ENCODE peak calls at places on chromosomes 3 and 15, in nine cellular contexts. R, P, Y, W, T, N, E, X and I are unnamed samples.

GRCh38 chr3:169548194-169548593 is 115.3 kb downstream of the MECOM start:
- DNase-seq in Y (no peak), E (no peak), X (no peak), W (no peak), R (no peak), T (no peak), N (no peak), P (no peak), I (no peak)

GRCh38 chr15:34754674-34755418 is at the start of gene GJD2:
- DNase-seq in P (peak; percentile 6), W (no peak), N (peak; percentile 41), E (peak; percentile 73), Y (no peak), R (no peak), X (no peak), T (no peak), I (no peak)

GRCh38 chr3:38827791-38828190 is 11.8 kb upstream of the SCN10A start:
- DNase-seq in T (no peak), E (no peak), R (no peak), N (no peak), W (no peak), Y (no peak), X (no peak), P (no peak), I (no peak)

GRCh38 chr15:72312605-72313447 is 7.1 kb downstream of the CELF6 start:
- DNase-seq in X (peak; percentile 73), E (peak; percentile 74), T (peak; percentile 67), R (peak; percentile 62), W (peak; percentile 73), Y (peak; percentile 81), N (peak; percentile 74), P (peak; percentile 80), I (peak; percentile 79)

GRCh38 chr3:178705925-178706324 is 169.7 kb downstream of the KCNMB2 start:
- DNase-seq in Y (no peak), W (peak; percentile 48), X (no peak), T (no peak), N (no peak), P (peak; percentile 77), R (no peak), E (no peak), I (peak; percentile 54)

GRCh38 chr3:195932418-195933043 is 24.2 kb upstream of the TNK2 start:
- DNase-seq in N (no peak), E (no peak), X (no peak), Y (peak; percentile 52), R (peak; percentile 35), T (no peak), W (no peak), P (no peak), I (no peak)

GRCh38 chr3:33578325-33579180 is 138.3 kb upstream of the UBP1 start:
- DNase-seq in E (no peak), X (peak; percentile 22), T (no peak), N (peak; percentile 12), W (peak; percentile 38), Y (no peak), R (no peak), P (peak; percentile 76), I (no peak)

GRCh38 chr3:119782435-119782834 is 534 bp downstream of the NR1I2 start:
- DNase-seq in P (no peak), X (no peak), N (no peak), Y (no peak), E (no peak), T (no peak), W (no peak), R (no peak), I (no peak)

GRCh38 chr15:40489274-40490175 is 18.7 kb downstream of the CHST14 start:
- DNase-seq in N (no peak), W (no peak), Y (no peak), R (no peak), X (no peak), T (no peak), P (no peak), E (no peak), I (no peak)

GRCh38 chr3:23888617-23889228 is 28.1 kb downstream of the NKIRAS1 start:
- DNase-seq in T (no peak), R (no peak), N (peak; percentile 35), P (peak; percentile 67), E (no peak), Y (no peak), X (peak; percentile 59), W (peak; percentile 56), I (peak; percentile 48)

GRCh38 chr3:186162221-186162620 is 53.3 kb upstream of the ETV5 start:
- DNase-seq in X (peak; percentile 6), N (no peak), R (no peak), E (no peak), W (no peak), T (peak; percentile 62), P (no peak), Y (peak; percentile 43), I (no peak)

DNA sequence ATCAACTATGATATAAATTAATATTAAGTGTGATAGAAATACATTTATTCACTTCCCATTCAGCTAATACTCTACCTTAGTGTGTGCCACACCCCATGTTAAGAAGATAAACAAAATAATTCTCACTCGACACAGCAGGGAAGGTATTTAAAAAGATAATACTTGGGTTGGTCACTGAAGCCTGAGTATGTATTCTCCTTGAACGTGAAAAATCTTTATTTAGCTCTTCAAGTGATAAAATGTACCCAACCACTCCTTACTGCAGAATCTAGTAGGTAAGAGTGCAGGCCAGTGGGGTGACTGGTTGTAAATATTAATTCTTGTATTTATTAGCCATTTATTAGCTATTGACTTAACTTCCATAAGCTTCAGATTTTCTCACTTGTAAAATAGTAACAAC is 372.7 kb upstream of the THBS1 start:
- DNase-seq in E (no peak), P (no peak), W (no peak), N (no peak), Y (no peak), X (no peak), T (no peak), R (no peak), I (no peak)
- TF ChIP-seq CTCF in E (no peak), P (no peak), W (no peak), N (no peak), Y (no peak), X (no peak), T (no peak), R (no peak), I (no peak)

GRCh38 chr15:49832421-49832980 is 211.7 kb downstream of the DTWD1 start:
- DNase-seq in W (peak; percentile 21), X (peak; percentile 26), R (peak; percentile 74), E (peak; percentile 41), N (peak; percentile 73), P (peak; percentile 46), T (no peak), Y (no peak), I (peak; percentile 5)

GRCh38 chr15:49830411-49830810 is 209.6 kb downstream of the DTWD1 start:
- DNase-seq in W (peak; percentile 85), R (no peak), E (no peak), N (no peak), T (no peak), X (peak; percentile 51), Y (no peak), P (peak; percentile 18), I (no peak)

GRCh38 chr15:49826640-49827281 is 205.9 kb downstream of the DTWD1 start:
- DNase-seq in P (no peak), T (no peak), N (no peak), R (no peak), E (no peak), X (no peak), W (no peak), Y (no peak), I (no peak)

GRCh38 chr15:49827311-49827710 is 206.5 kb downstream of the DTWD1 start:
- DNase-seq in Y (no peak), P (no peak), R (no peak), E (no peak), X (no peak), T (no peak), N (no peak), W (no peak), I (no peak)

DNA sequence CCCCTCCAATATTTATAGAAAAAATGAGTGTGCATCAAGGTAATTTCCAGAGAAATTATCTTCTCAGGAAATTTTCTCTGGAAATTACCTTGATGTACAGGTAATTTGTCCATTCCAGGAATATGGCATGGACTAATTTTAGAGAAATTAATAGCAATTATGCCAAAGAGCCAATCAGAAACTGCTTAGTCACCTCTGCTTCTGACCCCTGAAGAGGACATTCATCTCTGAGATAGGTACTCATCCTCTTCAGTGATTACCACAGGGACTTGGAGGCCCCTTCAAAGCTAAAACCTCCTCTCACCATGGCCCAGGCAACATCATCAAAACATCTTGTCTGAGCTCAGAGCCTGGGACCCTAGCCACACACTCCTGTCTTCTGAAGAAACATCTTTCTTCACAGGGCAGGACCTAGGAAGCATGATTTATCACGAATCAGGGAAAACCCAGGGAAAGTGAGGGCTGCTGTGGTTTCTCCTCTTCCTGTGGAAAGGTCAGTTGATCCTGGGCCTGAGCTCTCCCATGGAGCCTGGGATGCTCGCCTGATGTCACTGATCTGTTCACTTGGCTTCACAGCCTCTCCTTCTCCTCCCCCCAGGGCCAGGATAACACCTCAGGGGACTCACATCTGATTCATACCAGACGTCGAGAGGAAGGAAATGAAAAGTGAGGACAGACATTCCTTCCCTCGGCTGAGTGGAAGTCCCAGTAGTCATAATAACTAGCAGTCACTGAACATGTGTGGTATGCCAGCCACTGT is 210.5 kb downstream of the DTWD1 start:
- DNase-seq in P (peak; percentile 96), E (no peak), R (no peak), X (peak; percentile 100), T (no peak), Y (peak; percentile 79), W (peak; percentile 99), N (peak; percentile 19), I (no peak)
- H3K4me3 ChIP-seq in P (no peak overlapping the region), E (no peak overlapping the region), R (no peak overlapping the region), X (no peak overlapping the region), T (no peak overlapping the region), Y (no peak overlapping the region), W (no peak overlapping the region), N (no peak overlapping the region), I (no peak overlapping the region)

GRCh38 chr3:115702598-115702997 is 79.3 kb downstream of the GAP43 start:
- DNase-seq in P (no peak), X (no peak), Y (no peak), N (no peak), E (no peak), R (no peak), W (no peak), T (no peak), I (no peak)
- TF ChIP-seq CTCF in P (no peak), X (no peak), Y (no peak), N (no peak), E (no peak), R (no peak), W (no peak), T (no peak), I (no peak)

GRCh38 chr15:75639191-75639708 is 774 bp downstream of the IMP3 start:
- DNase-seq in R (no peak), T (no peak), X (no peak), N (no peak), Y (no peak), P (no peak), E (no peak), W (no peak), I (no peak)

GRCh38 chr15:75636026-75636425 is 4.0 kb downstream of the IMP3 start:
- DNase-seq in R (no peak), Y (no peak), T (no peak), N (no peak), W (no peak), X (no peak), P (no peak), E (no peak), I (no peak)

GRCh38 chr15:75639709-75640482 is at the start of gene IMP3:
- DNase-seq in X (peak; percentile 96), E (peak; percentile 98), W (peak; percentile 95), R (peak; percentile 95), P (peak; percentile 99), T (peak; percentile 96), Y (peak; percentile 99), N (peak; percentile 98), I (peak; percentile 98)

GRCh38 chr15:75640483-75641175 is 605 bp upstream of the IMP3 start:
- DNase-seq in X (peak; percentile 65), R (no peak), Y (no peak), E (peak; percentile 47), W (peak; percentile 40), P (peak; percentile 78), N (peak; percentile 56), T (peak; percentile 70), I (peak; percentile 74)

GRCh38 chr15:75637245-75638009 is 2.6 kb downstream of the IMP3 start:
- DNase-seq in N (no peak), W (no peak), P (no peak), E (no peak), Y (no peak), T (no peak), R (no peak), X (no peak), I (no peak)
- H3K4me3 ChIP-seq in N (no peak overlapping the region), W (peak overlapping the region; percentile 94), P (peak overlapping the region; percentile 96), E (no peak overlapping the region), Y (peak overlapping the region; percentile 85), T (peak overlapping the region; percentile 76), R (no peak overlapping the region), X (no peak overlapping the region), I (peak overlapping the region; percentile 1)